ENCODE peak calls at places on chromosomes 13 and 19, in five cellular contexts. W, L, F, Q and K are unnamed samples.

GRCh38 chr19:13978721-13979191 is 26.4 kb downstream of the DCAF15 start:
- DNase-seq in L (no peak), F (no peak), W (no peak), Q (no peak), K (no peak)

GRCh38 chr19:39818626-39819097 is 15.3 kb downstream of the DYRK1B start:
- DNase-seq in F (no peak), Q (no peak), L (no peak), W (no peak), K (no peak)

GRCh38 chr19:8526345-8527062 is 12.5 kb upstream of the ZNF414 start:
- DNase-seq in F (no peak), W (peak), Q (peak), L (peak), K (peak)

GRCh38 chr19:33175886-33176669 is 18.1 kb upstream of the LRP3 start:
- DNase-seq in F (no peak), W (no peak), Q (peak), L (peak), K (no peak)

GRCh38 chr13:50829896-50830295 is 13.6 kb downstream of the DLEU7 start:
- DNase-seq in Q (no peak), W (no peak), F (peak), L (no peak), K (no peak)

GRCh38 chr13:111791131-111791530 is 275.8 kb upstream of the SOX1 start:
- DNase-seq in F (no peak), W (no peak), Q (no peak), L (no peak), K (peak)

GRCh38 chr19:4581381-4582111 is 22.1 kb upstream of the SEMA6B start:
- DNase-seq in F (no peak), W (no peak), L (no peak), Q (no peak), K (peak)

GRCh38 chr19:3982701-3983541 is 2.3 kb downstream of the EEF2 start:
- DNase-seq in Q (peak), L (no peak), W (peak), F (no peak), K (no peak)

GRCh38 chr19:16016226-16017137 is 59.8 kb upstream of the TPM4 start:
- DNase-seq in Q (no peak), L (no peak), W (peak), F (no peak), K (no peak)

GRCh38 chr13:111658150-111659100 is 338.0 kb downstream of the TEX29 start:
- DNase-seq in F (no peak), Q (no peak), L (no peak), W (no peak), K (no peak)

GRCh38 chr13:68851026-68851425 is 1256.6 kb upstream of the ATXN8OS start:
- DNase-seq in L (no peak), Q (no peak), W (no peak), F (no peak), K (no peak)

GRCh38 chr13:71674776-71675352 is 192.1 kb downstream of the DACH1 start:
- DNase-seq in W (no peak), F (no peak), L (no peak), Q (no peak), K (no peak)

GRCh38 chr19:29277107-29277506 is 64.2 kb upstream of the UQCRFS1 start:
- DNase-seq in Q (peak), F (no peak), W (no peak), L (peak), K (no peak)

GRCh38 chr19:41175825-41176734 is 16.9 kb upstream of the CYP2S1 start:
- DNase-seq in F (peak), Q (no peak), L (peak), W (peak), K (peak)

GRCh38 chr19:56764296-56764695 is 76.2 kb downstream of the PEG3 start:
- DNase-seq in L (no peak), W (no peak), F (no peak), Q (no peak), K (no peak)

GRCh38 chr13:21232196-21232595 is 55.7 kb downstream of the MRPL57 start:
- DNase-seq in L (no peak), F (peak), Q (no peak), W (no peak), K (no peak)

GRCh38 chr19:53355739-53356138 is 9.8 kb upstream of the ZNF525 start:
- DNase-seq in L (no peak), F (no peak), Q (no peak), W (no peak), K (no peak)

GRCh38 chr13:42885325-42885724 is 103.9 kb downstream of the FAM216B start:
- DNase-seq in L (no peak), Q (no peak), W (no peak), F (no peak), K (no peak)

GRCh38 chr19:16888629-16889371 is at the start of gene F2RL3:
- DNase-seq in W (no peak), Q (peak), F (no peak), L (no peak), K (peak)

GRCh38 chr13:47025791-47026419 is 129.1 kb upstream of the HTR2A start:
- DNase-seq in Q (no peak), L (no peak), F (no peak), W (no peak), K (no peak)

GRCh38 chr13:110373617-110374016 is 66.5 kb downstream of the COL4A2 start:
- DNase-seq in F (no peak), W (no peak), Q (no peak), L (no peak), K (no peak)

GRCh38 chr13:24213932-24214331 is 53.4 kb downstream of the SPATA13 start:
- DNase-seq in W (no peak), Q (no peak), F (no peak), L (no peak), K (no peak)
- H3K4me3 ChIP-seq in W (no peak), Q (no peak), F (no peak), L (no peak), K (no peak)

GRCh38 chr19:58563034-58563573 is 4.7 kb upstream of the UBE2M start:
- DNase-seq in F (no peak), Q (peak), L (peak), W (peak), K (peak)

GRCh38 chr19:58562126-58563033 is 4.0 kb upstream of the UBE2M start:
- DNase-seq in L (no peak), F (no peak), Q (peak), W (peak), K (peak)

GRCh38 chr19:58560921-58561320 is 2.5 kb upstream of the UBE2M start:
- DNase-seq in Q (peak), W (no peak), L (no peak), F (no peak), K (peak)

GRCh38 chr19:58560007-58560887 is 1.8 kb upstream of the UBE2M start:
- DNase-seq in L (no peak), F (no peak), W (no peak), Q (peak), K (peak)

GRCh38 chr19:58561373-58562125 is 3.1 kb upstream of the UBE2M start:
- DNase-seq in L (no peak), W (no peak), Q (peak), F (no peak), K (peak)
- H3K4me3 ChIP-seq in L (peak), W (no peak), Q (peak), F (no peak), K (peak)

DNA sequence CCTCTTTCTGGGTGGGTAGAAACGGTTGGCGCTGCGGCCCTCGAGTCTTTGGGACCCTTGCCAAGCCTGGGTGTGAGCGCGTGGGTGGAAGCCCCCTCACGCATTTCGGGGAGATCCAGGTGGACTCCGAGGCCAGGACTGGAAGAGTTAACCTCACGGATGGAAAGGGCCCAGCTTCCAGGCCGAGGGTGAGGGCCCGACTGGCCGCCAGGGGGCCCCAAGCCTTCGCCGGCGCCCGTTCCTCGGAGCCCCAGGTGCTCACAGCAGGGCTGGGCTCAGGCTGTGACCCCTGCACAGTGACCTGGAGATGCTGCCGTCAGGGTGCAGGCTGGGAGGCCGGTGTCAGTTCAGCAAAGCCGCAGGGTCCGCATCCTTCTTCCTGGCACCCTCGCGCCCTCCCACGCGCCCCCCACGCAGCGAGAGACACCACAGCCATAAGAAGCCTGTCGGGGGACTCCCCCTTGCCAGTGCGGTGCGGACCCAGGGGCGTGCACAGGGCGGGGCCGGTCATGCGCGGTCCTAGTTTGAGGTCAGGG is 34.2 kb upstream of the TMEM255B start:
- DNase-seq in L (peak), F (no peak), W (peak), Q (peak), K (peak)
- H3K4me3 ChIP-seq in L (peak), F (peak), W (no peak), Q (peak), K (peak)

DNA sequence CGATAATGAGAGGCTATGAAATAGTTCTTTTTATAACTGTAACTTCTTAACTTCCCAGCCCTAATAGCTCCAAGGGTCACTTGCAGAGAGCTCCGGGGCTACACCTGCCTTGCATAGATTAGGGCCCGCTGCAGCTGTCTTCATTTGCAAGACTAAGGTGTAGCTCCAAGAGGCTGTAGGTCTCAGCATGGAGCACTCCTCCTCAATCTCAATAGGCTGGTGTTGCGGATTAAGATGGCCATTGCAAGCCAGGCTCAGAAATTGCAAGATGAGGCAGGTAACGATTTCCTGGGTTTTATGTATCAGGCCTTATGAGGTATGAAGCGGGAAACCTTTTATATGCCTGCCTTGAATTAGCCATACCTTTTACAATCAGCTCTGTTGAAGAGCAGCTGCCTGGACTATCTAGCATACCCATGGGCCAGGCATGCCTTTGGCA is 185.7 kb downstream of the TM9SF2 start:
- DNase-seq in W (no peak), L (no peak), Q (no peak), F (no peak), K (no peak)
- H3K4me3 ChIP-seq in W (no peak), L (no peak), Q (no peak), F (no peak), K (no peak)